ENCODE peak calls at places on chromosomes 3 and 15, in ten cellular contexts. N is cardiac muscle cell; Q is CD8-positive, alpha-beta memory T cell; I is NT2/D1; M is MM.1S; Y is vagina; R is PC-3; C is endodermal cell; E is SJSA1; W is psoas muscle. U is an unnamed sample.

GRCh38 chr3:29757054-29757777 is 476.3 kb downstream of the RBMS3 start:
- DNase-seq in W (no peak), Y (no peak), E (no peak), Q (no peak), N (no peak), I (no peak), R (peak; percentile 48), C (no peak), M (no peak), U (no peak)

GRCh38 chr15:41499109-41499851 is 5.6 kb downstream of the ITPKA start:
- DNase-seq in I (no peak), E (no peak), C (no peak), M (no peak), R (no peak), Y (no peak), Q (no peak), W (no peak), N (no peak), U (no peak)

GRCh38 chr15:62506217-62506805 is 341.2 kb upstream of the C2CD4B start:
- DNase-seq in Q (no peak), Y (no peak), C (peak; percentile 51), N (peak; percentile 77), I (peak; percentile 68), W (no peak), M (no peak), R (peak; percentile 43), E (peak; percentile 67), U (no peak)

GRCh38 chr15:96046620-96047240 is 283.8 kb upstream of the NR2F2 start:
- DNase-seq in M (no peak), C (peak; percentile 59), W (no peak), I (no peak), R (no peak), E (no peak), N (no peak), Y (no peak), Q (no peak), U (no peak)

GRCh38 chr15:48472756-48473155 is 141.5 kb downstream of the DUT start:
- DNase-seq in W (no peak), I (no peak), Y (no peak), C (no peak), R (peak; percentile 53), M (no peak), N (no peak), Q (no peak), E (no peak), U (no peak)

GRCh38 chr15:84821501-84822021 is 4.4 kb downstream of the ALPK3 start:
- DNase-seq in E (no peak), Y (no peak), W (no peak), I (no peak), Q (no peak), C (no peak), R (no peak), M (no peak), N (no peak), U (no peak)

GRCh38 chr3:22960326-22960984 is 242.7 kb upstream of the UBE2E2 start:
- DNase-seq in I (no peak), C (no peak), Y (no peak), M (peak; percentile 59), R (peak; percentile 74), N (peak; percentile 52), W (no peak), E (no peak), Q (no peak), U (no peak)

GRCh38 chr15:64209680-64210334 is 47.0 kb upstream of the PPIB start:
- DNase-seq in N (peak; percentile 35), Y (no peak), W (no peak), I (no peak), M (peak; percentile 33), Q (no peak), C (no peak), E (no peak), R (peak; percentile 68), U (no peak)

GRCh38 chr15:41501191-41501917 is 7.7 kb downstream of the ITPKA start:
- DNase-seq in W (no peak), I (no peak), Y (no peak), N (peak; percentile 47), R (no peak), Q (no peak), E (no peak), C (peak; percentile 81), M (no peak), U (no peak)

GRCh38 chr15:34794590-34795206 is 651 bp downstream of the ACTC1 start:
- DNase-seq in M (no peak), N (no peak), R (no peak), Q (no peak), E (no peak), C (no peak), I (no peak), W (no peak), Y (no peak), U (no peak)

GRCh38 chr3:44342191-44342790 is 3.7 kb downstream of the TCAIM start:
- DNase-seq in I (no peak), Y (no peak), W (no peak), Q (no peak), M (no peak), R (no peak), C (no peak), N (no peak), E (no peak), U (no peak)

GRCh38 chr3:123605789-123606234 is 21.0 kb upstream of the HACD2 start:
- DNase-seq in Q (no peak), Y (no peak), E (no peak), I (no peak), N (no peak), C (peak; percentile 63), M (no peak), R (peak; percentile 73), W (no peak), U (no peak)

GRCh38 chr3:48476426-48477053 is 27.4 kb downstream of the SHISA5 start:
- DNase-seq in E (no peak), Q (no peak), C (peak; percentile 39), W (no peak), I (no peak), N (no peak), M (no peak), R (no peak), Y (no peak), U (no peak)

GRCh38 chr3:139234491-139234890 is 109.3 kb upstream of the MRPS22 start:
- DNase-seq in C (no peak), R (no peak), Y (no peak), Q (no peak), N (no peak), M (no peak), I (no peak), E (no peak), W (no peak), U (no peak)

GRCh38 chr3:58148049-58148448 is 62.7 kb downstream of the DNASE1L3 start:
- DNase-seq in Y (no peak), E (no peak), I (no peak), Q (no peak), M (no peak), N (no peak), R (no peak), C (no peak), W (no peak), U (no peak)

GRCh38 chr15:97470417-97470816 is 490.1 kb upstream of the ARRDC4 start:
- DNase-seq in I (no peak), Q (no peak), W (no peak), R (no peak), C (no peak), M (no peak), E (no peak), N (no peak), Y (no peak), U (no peak)

GRCh38 chr15:80567721-80568157 is 127.4 kb upstream of the ABHD17C start:
- DNase-seq in W (no peak), M (peak; percentile 52), I (peak; percentile 85), C (peak; percentile 90), R (peak; percentile 82), Q (no peak), E (peak; percentile 66), N (peak; percentile 74), Y (no peak), U (no peak)

GRCh38 chr15:99476413-99477222 is 89.2 kb upstream of the MEF2A start:
- DNase-seq in Y (peak; percentile 97), C (no peak), N (no peak), W (peak; percentile 82), M (no peak), I (no peak), E (peak; percentile 73), R (peak; percentile 96), Q (no peak), U (peak; percentile 66)
- H3K4me1 ChIP-seq in Y (peaks cover 36% of the 10 kb centered on the region), C (no peaks in the 10 kb centered on the region), N (peaks cover 30% of the 10 kb centered on the region), W (peaks cover 37% of the 10 kb centered on the region), M (no peaks in the 10 kb centered on the region), I (peaks cover 6% of the 10 kb centered on the region), E (peaks cover 17% of the 10 kb centered on the region), R (peaks cover 27% of the 10 kb centered on the region), Q (peaks cover 15% of the 10 kb centered on the region), U (peaks cover 59% of the 10 kb centered on the region)

GRCh38 chr3:12979947-12980487 is 93.2 kb downstream of the IQSEC1 start:
- DNase-seq in Y (no peak), C (no peak), W (no peak), Q (no peak), R (no peak), M (no peak), I (no peak), E (no peak), N (no peak), U (no peak)

GRCh38 chr3:12982619-12983101 is 90.6 kb downstream of the IQSEC1 start:
- DNase-seq in E (no peak), Y (no peak), W (no peak), R (no peak), C (peak; percentile 35), M (no peak), Q (no peak), N (no peak), I (no peak), U (peak; percentile 30)

GRCh38 chr3:12980596-12981290 is 92.5 kb downstream of the IQSEC1 start:
- DNase-seq in Y (no peak), C (no peak), N (no peak), E (no peak), M (no peak), R (no peak), Q (no peak), W (no peak), I (no peak), U (no peak)

GRCh38 chr3:12983326-12983725 is 89.9 kb downstream of the IQSEC1 start:
- DNase-seq in Y (no peak), Q (no peak), N (no peak), I (no peak), M (no peak), W (no peak), E (no peak), R (no peak), C (peak; percentile 68), U (no peak)

GRCh38 chr3:12981631-12982265 is 91.5 kb downstream of the IQSEC1 start:
- DNase-seq in W (no peak), N (no peak), Q (no peak), E (no peak), C (peak; percentile 44), R (no peak), M (peak; percentile 66), I (no peak), Y (no peak), U (no peak)
- H3K4me1 ChIP-seq in W (peaks cover 26% of the 10 kb centered on the region), N (no peaks in the 10 kb centered on the region), Q (peaks cover 32% of the 10 kb centered on the region), E (no peaks in the 10 kb centered on the region), C (peaks cover 22% of the 10 kb centered on the region), R (no peaks in the 10 kb centered on the region), M (peaks cover 31% of the 10 kb centered on the region), I (peaks cover 20% of the 10 kb centered on the region), Y (no peaks in the 10 kb centered on the region), U (peaks cover 6% of the 10 kb centered on the region)

GRCh38 chr3:185758912-185759311 is 65.9 kb downstream of the IGF2BP2 start:
- DNase-seq in I (no peak), Y (no peak), R (peak; percentile 80), M (no peak), N (no peak), Q (no peak), C (no peak), W (no peak), E (no peak), U (no peak)
- H3K4me1 ChIP-seq in I (peaks cover 14% of the 10 kb centered on the region), Y (peaks cover 19% of the 10 kb centered on the region), R (peaks cover 49% of the 10 kb centered on the region), M (no peaks in the 10 kb centered on the region), N (peaks cover 46% of the 10 kb centered on the region), Q (no peaks in the 10 kb centered on the region), C (peaks cover 12% of the 10 kb centered on the region), W (peaks cover 30% of the 10 kb centered on the region), E (peaks cover 64% of the 10 kb centered on the region), U (no peaks in the 10 kb centered on the region)

GRCh38 chr3:53102601-53103147 is 27.6 kb downstream of the RFT1 start:
- DNase-seq in I (no peak), W (no peak), Y (no peak), R (no peak), M (peak; percentile 80), Q (no peak), E (no peak), N (no peak), C (no peak), U (no peak)
- H3K4me1 ChIP-seq in I (peaks cover 3% of the 10 kb centered on the region), W (no peaks in the 10 kb centered on the region), Y (peaks cover 7% of the 10 kb centered on the region), R (no peaks in the 10 kb centered on the region), M (peaks cover 31% of the 10 kb centered on the region), Q (peaks cover 32% of the 10 kb centered on the region), E (no peaks in the 10 kb centered on the region), N (no peaks in the 10 kb centered on the region), C (no peaks in the 10 kb centered on the region), U (no peaks in the 10 kb centered on the region)

U was measured in left lung.